ENCODE peak calls at places on chromosome X, in six cellular contexts. O is right lobe of liver, C is ovary, L is heart left ventricle, U is esophagus muscularis mucosa, K is A549. E is an unnamed sample.
A peak's percentile ranks its signal among the peaks of the same experiment; 100 is the strongest.

GRCh38 chrX:153600032-153600373 is 1.1 kb upstream of the CCNQ start:
- DNase-seq in L (no peak), C (no peak), O (no peak), U (no peak), K (no peak), E (peak; percentile 33)

GRCh38 chrX:92283298-92283697 is 504.1 kb downstream of the PCDH11X start:
- DNase-seq in O (no peak), C (no peak), K (no peak), L (no peak), U (no peak), E (no peak)

GRCh38 chrX:6052111-6052745 is 176.4 kb downstream of the NLGN4X start:
- DNase-seq in O (no peak), U (no peak), C (no peak), K (no peak), L (no peak), E (no peak)

GRCh38 chrX:85111347-85111746 is 107.7 kb downstream of the APOOL start:
- DNase-seq in K (no peak), O (no peak), U (no peak), C (no peak), L (no peak), E (no peak)

GRCh38 chrX:274904-275475 is 6.2 kb upstream of the PLCXD1 start:
- DNase-seq in C (peak; percentile 30), U (no peak), O (peak; percentile 86), L (peak; percentile 66), K (no peak), E (peak; percentile 72)

GRCh38 chrX:129523076-129524055 is at the start of gene SMARCA1:
- DNase-seq in K (peak; percentile 67), L (peak; percentile 48), U (no peak), C (peak; percentile 78), O (peak; percentile 57), E (no peak)

GRCh38 chrX:112520124-112520523 is 159.6 kb downstream of the LHFPL1 start:
- DNase-seq in U (no peak), O (no peak), L (no peak), C (no peak), K (no peak), E (no peak)

GRCh38 chrX:155966876-155967275 is 30.6 kb upstream of the IL9R start:
- DNase-seq in O (no peak), K (peak; percentile 22), C (peak; percentile 36), U (no peak), L (no peak), E (no peak)

GRCh38 chrX:153494541-153495361 is at the start of gene BGN:
- DNase-seq in C (peak; percentile 69), O (no peak), K (peak; percentile 15), L (peak; percentile 62), U (no peak), E (no peak)

GRCh38 chrX:71103110-71103983 is 3.2 kb downstream of the CXorf65 start:
- DNase-seq in U (no peak), O (no peak), L (peak; percentile 28), K (no peak), C (no peak), E (no peak)

GRCh38 chrX:15674514-15674898 is 9.9 kb upstream of the CLTRN start:
- DNase-seq in K (peak; percentile 84), O (peak; percentile 96), U (peak; percentile 96), C (peak; percentile 97), L (peak; percentile 99), E (peak; percentile 97)

GRCh38 chrX:144006811-144007210 is 122.9 kb downstream of the UBE2NL start:
- DNase-seq in C (no peak), O (no peak), L (no peak), K (no peak), U (no peak), E (no peak)

GRCh38 chrX:37846934-37847732 is at the start of gene DYNLT3:
- DNase-seq in K (peak; percentile 35), L (peak; percentile 85), C (peak; percentile 78), O (peak; percentile 91), U (peak; percentile 92), E (peak; percentile 75)

GRCh38 chrX:110089656-110090404 is 86.9 kb downstream of the TMEM164 start:
- DNase-seq in K (no peak), U (no peak), L (no peak), C (no peak), O (no peak), E (no peak)

GRCh38 chrX:105609530-105609929 is 212.8 kb upstream of the NRK start:
- DNase-seq in K (no peak), U (no peak), L (no peak), O (no peak), C (no peak), E (no peak)

GRCh38 chrX:105610401-105610800 is 211.9 kb upstream of the NRK start:
- DNase-seq in C (no peak), O (no peak), U (no peak), L (no peak), K (no peak), E (no peak)

DNA sequence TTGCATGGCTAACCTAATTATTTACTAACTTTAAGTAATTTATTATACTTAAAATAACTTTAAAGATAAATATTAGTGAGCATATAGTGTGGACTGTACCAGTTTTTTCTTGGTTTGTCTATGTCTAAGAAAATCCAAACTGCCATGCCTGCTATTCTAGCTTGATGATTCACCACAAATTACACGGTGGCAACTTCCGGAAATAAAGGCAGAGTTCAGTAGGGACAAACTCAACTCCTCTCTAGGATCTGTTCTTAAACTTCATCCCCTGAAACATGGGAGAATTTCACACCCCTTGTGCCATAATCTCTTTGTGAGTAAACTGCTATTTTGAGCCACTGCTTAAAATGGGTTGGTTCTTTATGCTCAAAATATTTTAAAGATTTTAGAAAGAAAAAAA is 213.6 kb upstream of the NRK start:
- DNase-seq in C (no peak), O (no peak), K (no peak), U (no peak), L (no peak), E (no peak)
- TF ChIP-seq CTCF in C (no peak), O (no peak), K (no peak), U (no peak), L (no peak), E (no peak)

GRCh38 chrX:3006500-3006899 is at the start of gene ARSH:
- DNase-seq in C (no peak), K (no peak), O (no peak), L (no peak), U (no peak), E (no peak)

DNA sequence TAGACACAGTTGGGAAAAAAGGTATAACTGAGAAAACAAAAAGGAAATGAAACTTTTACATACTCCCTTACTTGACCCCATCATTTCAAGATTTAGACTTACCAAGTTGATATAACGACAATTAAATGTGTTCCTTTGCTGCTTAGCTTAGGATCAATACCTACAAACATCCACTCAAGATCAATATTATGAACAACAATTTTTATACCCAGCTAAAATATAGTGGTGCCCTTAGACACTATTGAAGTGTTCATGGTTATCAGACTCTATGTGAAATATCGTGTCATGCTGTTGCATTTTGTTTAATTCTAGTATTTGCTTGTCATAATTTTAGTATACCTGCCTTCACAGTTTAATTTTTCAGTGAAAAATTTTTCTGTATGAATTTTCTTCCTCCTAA is 4.2 kb downstream of the ARSH start:
- DNase-seq in U (no peak), C (no peak), O (no peak), L (no peak), K (no peak), E (no peak)
- H3K9me3 ChIP-seq in U (peaks cover 25% of the 10 kb centered on the region), C (no peaks in the 10 kb centered on the region), O (peaks cover 5% of the 10 kb centered on the region), L (peaks cover 36% of the 10 kb centered on the region), K (no peaks in the 10 kb centered on the region), E (no peaks in the 10 kb centered on the region)

GRCh38 chrX:45621356-45622041 is 420.8 kb upstream of the DIPK2B start:
- DNase-seq in U (no peak), O (no peak), C (no peak), K (no peak), L (no peak), E (no peak)
- TF ChIP-seq POLR2A in U (no peak), O (no peak), C (no peak), K (no peak), L (no peak), E (no peak)

GRCh38 chrX:46573331-46573895 is at the start of gene CHST7:
- DNase-seq in L (peak; percentile 83), C (peak; percentile 84), K (peak; percentile 67), U (no peak), O (no peak), E (peak; percentile 63)
- TF ChIP-seq CTCF in L (peak; percentile 27), C (peak; percentile 30), K (peak; percentile 61), U (no peak), O (no peak), E (no peak)

GRCh38 chrX:76617020-76617419 is 189.5 kb downstream of the MAGEE1 start:
- DNase-seq in O (no peak), L (no peak), C (no peak), K (no peak), U (no peak), E (no peak)
- H3K9me3 ChIP-seq in O (no peaks in the 10 kb centered on the region), L (peaks cover 11% of the 10 kb centered on the region), C (no peaks in the 10 kb centered on the region), K (no peaks in the 10 kb centered on the region), U (peaks cover 44% of the 10 kb centered on the region), E (no peaks in the 10 kb centered on the region)

GRCh38 chrX:154775611-154776349 is 13.1 kb downstream of the DKC1 start:
- DNase-seq in C (no peak), K (no peak), U (no peak), L (peak; percentile 35), O (no peak), E (no peak)

GRCh38 chrX:154776753-154777152 is 14.1 kb downstream of the DKC1 start:
- DNase-seq in U (no peak), L (no peak), K (no peak), C (no peak), O (no peak), E (no peak)

GRCh38 chrX:154780968-154781367 is 18.3 kb downstream of the DKC1 start:
- DNase-seq in L (no peak), C (no peak), O (peak; percentile 61), U (no peak), K (no peak), E (no peak)

GRCh38 chrX:154774622-154775021 is 12.0 kb downstream of the DKC1 start:
- DNase-seq in U (no peak), L (no peak), K (no peak), C (no peak), O (no peak), E (no peak)

DNA sequence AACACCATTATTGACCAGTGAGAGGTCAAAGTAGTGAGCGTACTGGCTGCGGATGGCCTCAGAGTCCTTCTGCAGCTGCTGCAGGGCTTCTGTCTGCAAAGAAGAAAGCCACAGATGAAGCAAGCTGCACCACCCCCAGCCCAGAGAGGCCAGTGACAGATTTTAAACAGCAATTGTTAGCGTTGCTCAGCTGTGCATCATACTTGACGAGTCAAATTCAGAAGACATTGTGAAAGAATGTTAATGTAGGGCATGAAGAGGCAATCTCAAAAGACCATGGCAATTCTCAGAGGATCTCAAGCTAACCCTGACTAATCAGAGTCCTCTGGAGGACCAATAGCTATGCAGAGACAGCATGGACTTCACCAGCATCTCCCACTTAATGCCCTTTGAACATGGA is 16.6 kb downstream of the DKC1 start:
- DNase-seq in K (no peak), O (no peak), C (no peak), U (no peak), L (no peak), E (no peak)
- TF ChIP-seq POLR2A in K (no peak), O (no peak), C (no peak), U (no peak), L (no peak), E (no peak)

GRCh38 chrX:97315939-97316338 is 432.2 kb downstream of the RPA4 start:
- DNase-seq in L (no peak), U (no peak), C (no peak), K (no peak), O (no peak), E (no peak)
- TF ChIP-seq CTCF in L (no peak), U (no peak), C (no peak), K (peak; percentile 7), O (peak; percentile 37), E (no peak)